ENCODE peak calls at places on chromosomes 6 and 20, in seven cellular contexts. D is psoas muscle, B is heart left ventricle, F is fibroblast of lung, W is stomach, S is endothelial cell of umbilical vein, O is tibial nerve. Y is an unnamed sample.

GRCh38 chr20:11937230-11937629 is 19.5 kb downstream of the BTBD3 start:
- DNase-seq in S (no peak), B (no peak), W (no peak), D (no peak), F (no peak), O (no peak), Y (no peak)

GRCh38 chr6:474454-475185 is 83.1 kb downstream of the IRF4 start:
- DNase-seq in F (no peak), S (no peak), W (peak), D (no peak), O (no peak), B (no peak), Y (peak)

GRCh38 chr20:21133917-21134622 is 8.2 kb downstream of the KIZ start:
- DNase-seq in B (no peak), F (no peak), W (no peak), O (no peak), S (no peak), D (no peak), Y (no peak)

GRCh38 chr6:45718901-45719300 is 296.8 kb downstream of the CLIC5 start:
- DNase-seq in S (no peak), W (no peak), O (no peak), D (no peak), F (peak), B (no peak), Y (no peak)

GRCh38 chr20:37856932-37857660 is 45.8 kb upstream of the VSTM2L start:
- DNase-seq in S (no peak), B (no peak), D (no peak), O (no peak), W (no peak), F (peak), Y (no peak)

GRCh38 chr20:58429303-58429702 is 40.3 kb downstream of the VAPB start:
- DNase-seq in S (no peak), B (no peak), D (no peak), O (no peak), F (no peak), W (no peak), Y (no peak)

GRCh38 chr6:56087421-56087820 is 160.0 kb downstream of the COL21A1 start:
- DNase-seq in F (peak), O (no peak), W (no peak), D (no peak), S (peak), B (no peak), Y (no peak)

GRCh38 chr6:100035873-100036653 is 42.0 kb upstream of the MCHR2 start:
- DNase-seq in S (no peak), O (no peak), W (no peak), D (no peak), F (no peak), B (no peak), Y (no peak)

GRCh38 chr6:125806813-125807212 is 16.1 kb downstream of the NCOA7 start:
- DNase-seq in F (no peak), W (no peak), B (no peak), O (no peak), S (no peak), D (no peak), Y (no peak)

GRCh38 chr6:110561708-110562107 is 85.3 kb upstream of the SLC22A16 start:
- DNase-seq in W (no peak), D (no peak), F (no peak), S (no peak), O (no peak), B (no peak), Y (no peak)

GRCh38 chr6:167997642-167998041 is at the start of gene KIF25:
- DNase-seq in D (no peak), S (no peak), O (no peak), W (no peak), B (no peak), F (no peak), Y (no peak)

GRCh38 chr6:19269341-19269898 is 567.8 kb upstream of the ID4 start:
- DNase-seq in D (no peak), S (no peak), F (no peak), B (no peak), O (no peak), W (no peak), Y (no peak)

GRCh38 chr6:91167846-91168245 is 581.0 kb upstream of the MAP3K7 start:
- DNase-seq in W (no peak), O (no peak), F (no peak), S (no peak), D (no peak), B (no peak), Y (no peak)

GRCh38 chr6:143516700-143517446 is 5.4 kb upstream of the FUCA2 start:
- DNase-seq in W (no peak), D (no peak), F (no peak), O (no peak), S (no peak), B (no peak), Y (no peak)

GRCh38 chr6:3329491-3330051 is 70.8 kb downstream of the PSMG4 start:
- DNase-seq in D (no peak), O (no peak), W (no peak), F (no peak), B (no peak), S (no peak), Y (no peak)

GRCh38 chr20:40948352-40949267 is 80.0 kb upstream of the TOP1 start:
- DNase-seq in B (no peak), S (no peak), F (peak), W (no peak), O (no peak), D (no peak), Y (no peak)

GRCh38 chr6:57267586-57268293 is 45.6 kb upstream of the RAB23 start:
- DNase-seq in O (peak), S (peak), D (no peak), B (no peak), W (peak), F (peak), Y (peak)

GRCh38 chr6:43917878-43918382 is 147.9 kb downstream of the VEGFA start:
- DNase-seq in D (peak), S (no peak), W (no peak), F (peak), O (no peak), B (no peak), Y (no peak)

GRCh38 chr6:134446901-134447300 is 129.0 kb upstream of the SGK1 start:
- DNase-seq in F (peak), O (no peak), B (no peak), D (no peak), S (no peak), W (no peak), Y (no peak)

GRCh38 chr6:134447883-134448387 is 130.0 kb upstream of the SGK1 start:
- DNase-seq in W (no peak), F (peak), D (no peak), B (no peak), S (peak), O (no peak), Y (no peak)

GRCh38 chr6:134449004-134449403 is 131.1 kb upstream of the SGK1 start:
- DNase-seq in S (no peak), W (no peak), O (no peak), B (no peak), F (no peak), D (no peak), Y (no peak)

GRCh38 chr6:134447423-134447822 is 129.5 kb upstream of the SGK1 start:
- DNase-seq in W (peak), S (peak), D (no peak), B (no peak), O (no peak), F (peak), Y (peak)

DNA sequence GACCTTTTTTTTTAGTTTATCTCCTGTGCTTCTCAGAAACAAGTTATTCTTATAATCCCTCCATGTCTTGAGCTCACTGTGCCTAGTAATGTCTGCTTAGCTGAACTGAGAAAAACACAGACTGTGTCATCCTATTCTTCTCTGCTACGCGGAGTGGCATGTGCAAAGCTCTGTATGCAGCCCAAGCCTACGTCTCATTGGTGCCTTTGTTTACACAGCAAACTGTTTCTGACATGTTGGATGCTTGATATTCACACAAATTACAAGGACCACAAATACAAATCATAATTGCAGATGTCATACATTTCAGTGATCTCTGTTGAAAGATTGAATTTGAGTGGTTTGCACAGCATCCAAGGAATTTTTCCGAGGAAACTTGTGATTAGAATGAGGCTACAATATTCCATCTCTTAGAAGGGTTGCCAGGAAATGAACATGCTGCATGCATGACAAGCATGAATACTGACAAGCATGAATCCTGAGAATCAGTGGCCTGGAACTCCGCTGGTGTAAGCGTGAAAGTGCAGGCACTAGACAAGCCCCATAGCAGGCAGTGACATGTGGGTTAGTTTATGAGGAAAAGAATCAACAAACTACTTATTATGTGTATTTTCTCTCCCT is 128.4 kb upstream of the SGK1 start:
- DNase-seq in D (no peak), S (no peak), W (no peak), F (peak), O (no peak), B (no peak), Y (peak)
- H3K4me3 ChIP-seq in D (no peak), S (no peak), W (no peak), F (no peak), O (no peak), B (no peak), Y (no peak)

GRCh38 chr6:39225946-39226437 is 3.3 kb downstream of the KCNK5 start:
- DNase-seq in W (no peak), O (no peak), S (no peak), B (peak), F (no peak), D (no peak), Y (no peak)
- H3K4me3 ChIP-seq in W (no peak), O (no peak), S (no peak), B (no peak), F (no peak), D (no peak), Y (no peak)

GRCh38 chr20:19890358-19891117 is 126.6 kb upstream of the NAA20 start:
- DNase-seq in S (no peak), W (no peak), D (no peak), F (no peak), B (no peak), O (no peak), Y (no peak)
- H3K4me3 ChIP-seq in S (peak), W (no peak), D (peak), F (no peak), B (peak), O (no peak), Y (no peak)

GRCh38 chr6:36668601-36669390 is 9.7 kb upstream of the CDKN1A start:
- DNase-seq in O (no peak), F (no peak), W (no peak), B (no peak), D (no peak), S (no peak), Y (no peak)

GRCh38 chr6:36663504-36664446 is 14.7 kb upstream of the CDKN1A start:
- DNase-seq in D (no peak), B (no peak), W (no peak), F (no peak), O (no peak), S (no peak), Y (no peak)

GRCh38 chr6:36670271-36670670 is 8.2 kb upstream of the CDKN1A start:
- DNase-seq in O (no peak), B (no peak), S (no peak), W (no peak), D (no peak), F (no peak), Y (no peak)

GRCh38 chr6:36665180-36665579 is 13.3 kb upstream of the CDKN1A start:
- DNase-seq in F (no peak), O (no peak), B (no peak), W (no peak), S (no peak), D (no peak), Y (no peak)

DNA sequence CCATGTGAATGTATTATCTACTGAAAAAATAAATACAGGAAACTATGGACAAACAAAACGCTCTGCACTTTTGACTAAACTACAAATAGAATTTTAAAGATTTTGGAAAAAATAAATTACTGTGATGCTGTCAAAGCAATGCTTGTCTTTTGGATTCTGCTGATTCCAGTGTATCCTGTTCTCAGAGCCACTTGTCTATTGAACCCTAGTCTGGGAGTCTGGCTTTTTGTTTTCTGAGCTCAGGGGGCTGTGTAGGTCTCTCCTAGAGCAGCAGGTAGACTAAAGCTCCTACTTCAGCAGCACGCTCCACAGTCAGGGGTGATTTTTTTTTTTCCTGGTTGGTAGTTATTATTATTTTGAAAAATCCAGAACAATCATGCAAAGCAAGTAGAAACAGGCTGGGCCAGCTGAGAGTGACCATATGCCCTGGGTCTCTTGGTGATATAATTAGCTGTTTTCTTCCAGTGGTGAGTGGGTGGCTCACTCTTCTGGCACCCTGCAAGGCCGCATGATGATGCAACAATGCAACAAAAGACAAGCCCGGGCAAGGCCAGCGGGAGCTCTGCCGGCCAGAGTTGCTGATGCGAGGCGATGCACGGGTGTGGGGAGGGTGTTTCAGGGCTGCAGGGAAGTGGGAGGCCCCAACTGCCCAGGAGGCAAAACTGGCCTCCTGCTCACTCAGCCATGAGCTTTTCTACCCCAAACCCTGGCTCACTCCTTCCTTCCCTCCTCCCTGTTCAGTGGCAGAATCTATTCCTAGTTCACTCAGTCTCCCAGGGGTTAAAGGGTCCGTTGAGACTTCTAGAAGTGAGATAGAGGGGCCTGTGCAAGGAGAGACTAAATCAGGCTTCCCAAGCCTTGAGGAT is 11.6 kb upstream of the CDKN1A start:
- DNase-seq in O (peak), B (peak), F (peak), D (peak), W (peak), S (peak), Y (peak)
- H3K4me3 ChIP-seq in O (no peak), B (no peak), F (no peak), D (no peak), W (no peak), S (no peak), Y (no peak)

GRCh38 chr6:138622967-138623366 is 123.7 kb upstream of the NHSL1 start:
- DNase-seq in S (peak), D (no peak), B (no peak), O (no peak), F (peak), W (no peak), Y (no peak)

GRCh38 chr6:138620630-138621029 is 121.3 kb upstream of the NHSL1 start:
- DNase-seq in D (no peak), F (no peak), S (no peak), O (no peak), W (no peak), B (no peak), Y (no peak)

GRCh38 chr6:138614151-138614550 is 114.9 kb upstream of the NHSL1 start:
- DNase-seq in S (no peak), F (no peak), D (no peak), W (no peak), O (no peak), B (no peak), Y (no peak)

DNA sequence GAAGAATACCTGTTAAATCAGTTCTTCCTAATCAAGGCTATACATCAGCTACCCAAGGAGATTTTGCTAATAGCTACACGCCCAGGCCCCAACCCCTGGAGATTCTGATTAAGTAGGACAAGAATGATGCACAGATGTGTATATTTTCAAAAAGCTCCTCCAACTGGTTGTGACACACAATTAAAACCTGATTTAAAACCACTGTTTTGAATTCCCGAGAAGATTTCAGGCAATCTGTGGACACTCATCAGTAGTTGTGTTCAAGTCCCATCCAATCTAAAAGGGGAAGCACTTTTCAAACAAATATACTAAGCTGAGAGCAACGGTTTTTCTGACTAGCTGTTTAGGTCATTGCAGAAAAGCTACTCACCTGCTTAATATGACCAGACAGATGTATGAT is 118.9 kb upstream of the NHSL1 start:
- DNase-seq in F (peak), W (no peak), O (no peak), S (no peak), D (no peak), B (no peak), Y (no peak)
- H3K4me3 ChIP-seq in F (no peak), W (no peak), O (no peak), S (no peak), D (no peak), B (no peak), Y (no peak)

GRCh38 chr6:138500867-138501446 is 1.7 kb upstream of the NHSL1 start:
- DNase-seq in O (no peak), F (peak), S (no peak), W (no peak), B (no peak), D (no peak), Y (no peak)

GRCh38 chr6:138500045-138500665 is 861 bp upstream of the NHSL1 start:
- DNase-seq in W (no peak), O (no peak), D (no peak), S (no peak), F (no peak), B (no peak), Y (no peak)

GRCh38 chr6:138502546-138502945 is 3.3 kb upstream of the NHSL1 start:
- DNase-seq in F (no peak), W (no peak), S (no peak), B (no peak), O (no peak), D (no peak), Y (no peak)

GRCh38 chr6:138498575-138499302 is 555 bp downstream of the NHSL1 start:
- DNase-seq in W (no peak), F (peak), O (no peak), D (no peak), B (no peak), S (no peak), Y (no peak)

DNA sequence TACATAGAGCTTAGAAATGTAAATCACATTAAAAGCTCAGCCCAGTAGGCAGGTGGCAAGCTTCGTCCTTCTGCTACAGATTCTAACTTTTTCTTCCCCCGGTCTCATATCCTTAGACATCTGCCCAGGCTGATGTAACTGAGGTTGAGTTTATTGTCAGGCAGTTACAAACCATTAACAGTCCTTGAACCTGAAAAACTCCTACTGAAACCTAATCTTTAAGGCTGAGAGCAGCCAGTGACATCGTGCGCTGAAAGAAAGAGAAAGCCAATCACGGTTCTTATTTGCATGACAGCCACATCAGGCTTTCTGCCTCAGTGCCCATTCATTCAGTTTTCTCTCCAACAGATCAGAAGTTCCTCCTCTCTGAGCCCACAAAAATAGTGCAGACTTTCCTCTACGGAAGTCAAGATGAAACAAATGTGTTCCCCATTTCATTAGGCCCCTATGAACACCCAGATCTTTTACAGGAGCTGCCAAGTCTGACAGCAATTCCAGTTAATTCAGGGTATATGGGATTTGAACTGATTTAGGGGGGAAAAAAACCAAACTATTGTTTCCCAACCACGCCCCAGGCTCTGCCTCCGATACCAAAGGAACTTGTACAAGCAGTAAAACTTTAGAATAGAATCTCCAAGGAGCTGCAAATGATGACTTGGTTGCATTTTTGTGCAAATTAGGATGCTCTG is at the start of gene NHSL1:
- DNase-seq in B (no peak), F (peak), O (no peak), S (no peak), D (no peak), W (no peak), Y (no peak)
- H3K4me3 ChIP-seq in B (no peak), F (no peak), O (no peak), S (no peak), D (no peak), W (no peak), Y (no peak)

DNA sequence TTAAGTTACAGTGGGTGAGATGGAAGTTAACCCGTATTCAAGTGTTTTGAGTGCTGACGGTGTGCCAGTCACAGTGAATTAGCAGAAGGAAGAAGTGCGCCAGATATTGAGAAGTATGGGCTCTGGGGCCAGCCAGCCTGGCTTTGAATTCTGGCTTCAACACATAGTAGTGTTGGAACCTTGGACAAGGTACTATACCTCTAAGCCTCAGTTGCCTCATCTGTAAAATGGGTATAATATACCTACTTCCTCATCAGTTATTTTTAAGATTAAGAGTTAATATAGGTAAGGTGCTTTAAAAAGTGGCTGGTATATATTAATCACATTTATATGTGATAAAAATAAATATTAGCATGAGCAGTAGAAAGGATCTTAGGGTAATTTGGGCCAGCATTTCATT is 16.3 kb downstream of the ZNF76 start:
- DNase-seq in O (no peak), F (no peak), B (no peak), W (no peak), S (no peak), D (no peak), Y (no peak)
- H3K4me3 ChIP-seq in O (no peak), F (no peak), B (no peak), W (no peak), S (no peak), D (no peak), Y (no peak)

GRCh38 chr6:157840261-157840660 is 17.2 kb downstream of the SNX9 start:
- DNase-seq in S (no peak), B (no peak), O (no peak), W (no peak), D (no peak), F (no peak), Y (no peak)
- H3K4me3 ChIP-seq in S (no peak), B (no peak), O (no peak), W (no peak), D (no peak), F (no peak), Y (no peak)

DNA sequence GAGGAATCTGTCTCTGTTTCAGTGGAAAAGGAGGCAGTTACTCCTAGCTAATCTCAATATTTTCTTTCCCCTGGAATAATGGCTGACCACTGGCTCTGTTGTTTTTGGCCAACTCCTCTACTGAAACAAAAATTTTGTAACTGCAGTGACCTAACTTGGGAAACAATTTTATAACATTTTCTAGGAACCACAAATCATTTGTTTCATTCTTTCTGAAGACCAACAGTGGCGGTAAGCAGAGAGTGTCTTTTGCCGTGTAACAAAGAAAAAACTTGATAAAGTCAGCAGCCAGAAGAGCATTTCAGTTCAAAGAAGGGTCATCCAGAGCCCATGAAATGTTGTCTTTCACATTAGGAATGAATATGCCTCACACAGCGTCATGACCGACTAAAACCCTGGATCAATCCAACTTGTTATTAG is 11.8 kb upstream of the BFSP1 start:
- DNase-seq in S (peak), W (no peak), F (peak), D (no peak), B (no peak), O (no peak), Y (no peak)
- H3K4me3 ChIP-seq in S (no peak), W (no peak), F (peak), D (no peak), B (no peak), O (no peak), Y (no peak)